ENCODE peak calls at places on chromosomes 5 and 9, in seven cellular contexts. One of them, this sample, is unnamed.

GRCh38 chr5:13350754-13351153 is 593.7 kb downstream of the DNAH5 start:
- DNase-seq in CD8-positive, alpha-beta T cell: no peak
- DNase-seq in spleen: no peak
- DNase-seq in cardiac muscle cell: no peak
- DNase-seq in OCI-LY7: no peak
- DNase-seq in sigmoid colon: no peak
- DNase-seq in ovary: no peak
- DNase-seq in this sample: no peak

GRCh38 chr5:36886791-36887190 is 10.2 kb downstream of the NIPBL start:
- DNase-seq in CD8-positive, alpha-beta T cell: no peak
- DNase-seq in ovary: no peak
- DNase-seq in OCI-LY7: no peak
- DNase-seq in sigmoid colon: no peak
- DNase-seq in cardiac muscle cell: no peak
- DNase-seq in spleen: no peak
- DNase-seq in this sample: no peak

GRCh38 chr9:93130861-93131481 is 3.1 kb downstream of the NINJ1 start:
- DNase-seq in sigmoid colon: peak; percentile 86
- DNase-seq in cardiac muscle cell: no peak
- DNase-seq in CD8-positive, alpha-beta T cell: no peak
- DNase-seq in OCI-LY7: no peak
- DNase-seq in spleen: peak; percentile 89
- DNase-seq in ovary: no peak
- DNase-seq in this sample: no peak

GRCh38 chr9:37761511-37761910 is 7.9 kb downstream of the TRMT10B start:
- DNase-seq in CD8-positive, alpha-beta T cell: no peak
- DNase-seq in sigmoid colon: no peak
- DNase-seq in spleen: no peak
- DNase-seq in ovary: no peak
- DNase-seq in OCI-LY7: no peak
- DNase-seq in cardiac muscle cell: no peak
- DNase-seq in this sample: no peak

GRCh38 chr5:138654281-138654867 is 79.2 kb upstream of the HSPA9 start:
- DNase-seq in CD8-positive, alpha-beta T cell: peak; percentile 56
- DNase-seq in ovary: no peak
- DNase-seq in sigmoid colon: no peak
- DNase-seq in cardiac muscle cell: no peak
- DNase-seq in OCI-LY7: no peak
- DNase-seq in spleen: no peak
- DNase-seq in this sample: peak; percentile 29

GRCh38 chr9:20315672-20316071 is 306.6 kb downstream of the MLLT3 start:
- DNase-seq in OCI-LY7: no peak
- DNase-seq in ovary: no peak
- DNase-seq in CD8-positive, alpha-beta T cell: no peak
- DNase-seq in sigmoid colon: no peak
- DNase-seq in cardiac muscle cell: no peak
- DNase-seq in spleen: no peak
- DNase-seq in this sample: no peak

GRCh38 chr9:5364294-5364990 is 24.8 kb upstream of the RLN1 start:
- DNase-seq in spleen: no peak
- DNase-seq in OCI-LY7: no peak
- DNase-seq in CD8-positive, alpha-beta T cell: no peak
- DNase-seq in cardiac muscle cell: no peak
- DNase-seq in ovary: no peak
- DNase-seq in sigmoid colon: no peak
- DNase-seq in this sample: no peak

GRCh38 chr5:16654647-16655334 is 38.0 kb upstream of the RETREG1 start:
- DNase-seq in spleen: no peak
- DNase-seq in CD8-positive, alpha-beta T cell: no peak
- DNase-seq in OCI-LY7: no peak
- DNase-seq in ovary: no peak
- DNase-seq in sigmoid colon: no peak
- DNase-seq in cardiac muscle cell: no peak
- DNase-seq in this sample: no peak

GRCh38 chr9:73046769-73047168 is 93.9 kb upstream of the ALDH1A1 start:
- DNase-seq in spleen: no peak
- DNase-seq in cardiac muscle cell: no peak
- DNase-seq in ovary: no peak
- DNase-seq in CD8-positive, alpha-beta T cell: no peak
- DNase-seq in OCI-LY7: no peak
- DNase-seq in sigmoid colon: no peak
- DNase-seq in this sample: no peak

GRCh38 chr9:73053543-73053942 is 98.1 kb upstream of the ANXA1 start:
- DNase-seq in spleen: no peak
- DNase-seq in OCI-LY7: no peak
- DNase-seq in CD8-positive, alpha-beta T cell: no peak
- DNase-seq in cardiac muscle cell: no peak
- DNase-seq in ovary: no peak
- DNase-seq in sigmoid colon: no peak
- DNase-seq in this sample: no peak

GRCh38 chr9:73049280-73049679 is 96.4 kb upstream of the ALDH1A1 start:
- DNase-seq in cardiac muscle cell: no peak
- DNase-seq in sigmoid colon: no peak
- DNase-seq in OCI-LY7: no peak
- DNase-seq in spleen: no peak
- DNase-seq in CD8-positive, alpha-beta T cell: no peak
- DNase-seq in ovary: no peak
- DNase-seq in this sample: no peak

GRCh38 chr9:73050887-73051550 is 98.2 kb upstream of the ALDH1A1 start:
- DNase-seq in sigmoid colon: no peak
- DNase-seq in cardiac muscle cell: peak; percentile 3
- DNase-seq in OCI-LY7: no peak
- DNase-seq in ovary: no peak
- DNase-seq in spleen: no peak
- DNase-seq in CD8-positive, alpha-beta T cell: no peak
- DNase-seq in this sample: no peak

GRCh38 chr9:73050062-73050814 is 97.4 kb upstream of the ALDH1A1 start:
- DNase-seq in OCI-LY7: no peak
- DNase-seq in cardiac muscle cell: no peak
- DNase-seq in spleen: no peak
- DNase-seq in sigmoid colon: no peak
- DNase-seq in ovary: no peak
- DNase-seq in CD8-positive, alpha-beta T cell: no peak
- DNase-seq in this sample: no peak
- H3K27ac ChIP-seq in OCI-LY7: no peak overlapping the region
- H3K27ac ChIP-seq in cardiac muscle cell: no peak overlapping the region
- H3K27ac ChIP-seq in spleen: no peak overlapping the region
- H3K27ac ChIP-seq in sigmoid colon: peak overlapping the region; percentile 67
- H3K27ac ChIP-seq in ovary: no peak overlapping the region
- H3K27ac ChIP-seq in CD8-positive, alpha-beta T cell: no peak overlapping the region
- H3K27ac ChIP-seq in this sample: no peak overlapping the region

GRCh38 chr5:25119654-25120053 is 474.9 kb upstream of the CDH10 start:
- DNase-seq in cardiac muscle cell: peak; percentile 7
- DNase-seq in ovary: no peak
- DNase-seq in spleen: no peak
- DNase-seq in OCI-LY7: peak; percentile 14
- DNase-seq in sigmoid colon: no peak
- DNase-seq in CD8-positive, alpha-beta T cell: no peak
- DNase-seq in this sample: no peak
- TF ChIP-seq CTCF in cardiac muscle cell: no peak
- TF ChIP-seq CTCF in ovary: no peak
- TF ChIP-seq CTCF in spleen: no peak
- TF ChIP-seq CTCF in OCI-LY7: peak; percentile 66
- TF ChIP-seq CTCF in sigmoid colon: no peak
- TF ChIP-seq CTCF in CD8-positive, alpha-beta T cell: no peak
- TF ChIP-seq CTCF in this sample: peak; percentile 18

DNA sequence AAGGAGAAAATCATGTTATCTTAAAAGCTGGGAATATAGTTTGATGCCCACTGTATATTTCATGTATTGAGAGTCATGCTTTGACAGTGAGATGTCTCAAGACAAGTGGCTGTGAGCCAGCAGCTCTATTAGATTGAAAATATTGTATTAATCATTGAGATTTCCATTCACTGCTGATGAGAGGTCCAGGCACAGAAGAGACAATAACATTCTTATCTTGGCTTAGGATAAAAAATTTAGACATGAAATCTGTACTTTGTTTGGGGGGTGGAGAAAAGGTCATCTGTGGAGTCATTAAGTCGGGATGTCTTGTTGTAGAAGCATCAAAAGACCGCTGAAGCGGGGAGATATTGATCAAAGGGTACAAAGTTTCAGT is 97.9 kb upstream of the EQTN start:
- DNase-seq in sigmoid colon: no peak
- DNase-seq in ovary: no peak
- DNase-seq in OCI-LY7: no peak
- DNase-seq in cardiac muscle cell: no peak
- DNase-seq in CD8-positive, alpha-beta T cell: no peak
- DNase-seq in spleen: no peak
- DNase-seq in this sample: no peak
- H3K27ac ChIP-seq in sigmoid colon: no peak overlapping the region
- H3K27ac ChIP-seq in ovary: no peak overlapping the region
- H3K27ac ChIP-seq in OCI-LY7: no peak overlapping the region
- H3K27ac ChIP-seq in cardiac muscle cell: no peak overlapping the region
- H3K27ac ChIP-seq in CD8-positive, alpha-beta T cell: no peak overlapping the region
- H3K27ac ChIP-seq in spleen: no peak overlapping the region
- H3K27ac ChIP-seq in this sample: no peak overlapping the region

DNA sequence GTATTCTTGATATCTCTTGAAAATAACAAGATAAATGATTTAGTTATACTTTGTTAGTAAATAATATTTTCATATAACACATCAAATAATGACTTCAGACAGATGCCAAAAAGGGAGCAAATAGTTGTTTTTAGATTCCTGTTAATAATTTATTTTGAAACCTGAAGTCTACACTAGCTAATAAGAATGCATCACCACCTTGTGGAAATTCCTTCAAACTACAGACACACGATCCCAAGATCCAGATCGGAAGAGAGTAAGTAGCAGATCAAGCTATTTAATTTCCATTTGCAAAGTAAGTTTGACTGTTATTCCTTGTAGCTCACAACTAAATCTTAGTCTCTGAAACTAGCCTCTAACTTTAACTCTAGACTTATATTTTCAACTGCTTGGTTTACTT is 35.5 kb upstream of the ISL1 start:
- DNase-seq in ovary: no peak
- DNase-seq in OCI-LY7: no peak
- DNase-seq in cardiac muscle cell: no peak
- DNase-seq in spleen: no peak
- DNase-seq in sigmoid colon: no peak
- DNase-seq in CD8-positive, alpha-beta T cell: no peak
- DNase-seq in this sample: no peak
- TF ChIP-seq CTCF in ovary: no peak
- TF ChIP-seq CTCF in OCI-LY7: no peak
- TF ChIP-seq CTCF in cardiac muscle cell: no peak
- TF ChIP-seq CTCF in spleen: no peak
- TF ChIP-seq CTCF in sigmoid colon: no peak
- TF ChIP-seq CTCF in CD8-positive, alpha-beta T cell: no peak
- TF ChIP-seq CTCF in this sample: no peak

GRCh38 chr5:150604894-150605440 is 35.5 kb upstream of the SYNPO start:
- DNase-seq in ovary: no peak
- DNase-seq in sigmoid colon: no peak
- DNase-seq in CD8-positive, alpha-beta T cell: no peak
- DNase-seq in spleen: peak; percentile 39
- DNase-seq in cardiac muscle cell: no peak
- DNase-seq in OCI-LY7: no peak
- DNase-seq in this sample: peak; percentile 9

GRCh38 chr5:150603052-150603451 is 37.4 kb upstream of the SYNPO start:
- DNase-seq in CD8-positive, alpha-beta T cell: no peak
- DNase-seq in sigmoid colon: no peak
- DNase-seq in cardiac muscle cell: peak; percentile 81
- DNase-seq in OCI-LY7: no peak
- DNase-seq in ovary: peak; percentile 41
- DNase-seq in spleen: peak; percentile 88
- DNase-seq in this sample: peak; percentile 69

GRCh38 chr5:150601774-150602345 is 38.6 kb upstream of the SYNPO start:
- DNase-seq in ovary: peak; percentile 30
- DNase-seq in OCI-LY7: no peak
- DNase-seq in spleen: peak; percentile 56
- DNase-seq in cardiac muscle cell: no peak
- DNase-seq in CD8-positive, alpha-beta T cell: no peak
- DNase-seq in sigmoid colon: no peak
- DNase-seq in this sample: peak; percentile 41

GRCh38 chr5:150604010-150604409 is 36.5 kb upstream of the SYNPO start:
- DNase-seq in sigmoid colon: no peak
- DNase-seq in OCI-LY7: no peak
- DNase-seq in CD8-positive, alpha-beta T cell: no peak
- DNase-seq in cardiac muscle cell: no peak
- DNase-seq in spleen: peak; percentile 53
- DNase-seq in ovary: peak; percentile 21
- DNase-seq in this sample: peak; percentile 16

DNA sequence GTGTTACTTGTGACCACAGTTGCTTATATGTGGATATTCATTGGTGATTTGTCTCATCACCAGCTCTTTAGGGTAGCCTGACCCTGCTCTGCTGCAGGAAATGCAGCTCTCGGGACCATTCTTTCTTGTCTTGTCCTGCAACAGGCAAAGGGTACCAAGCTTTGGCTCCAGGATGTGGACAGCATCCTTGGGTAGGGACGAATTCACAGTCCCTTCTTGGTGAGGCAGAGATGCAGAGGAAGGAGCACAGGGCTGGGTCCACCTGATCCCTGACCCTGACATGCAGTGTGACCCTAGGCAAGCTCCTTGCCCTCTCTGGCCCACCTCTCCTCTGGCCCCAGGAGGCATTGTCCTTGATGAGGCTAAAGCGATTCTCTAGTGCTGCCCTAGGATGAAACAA is 37.0 kb upstream of the SYNPO start:
- DNase-seq in spleen: peak; percentile 33
- DNase-seq in cardiac muscle cell: no peak
- DNase-seq in sigmoid colon: peak; percentile 21
- DNase-seq in OCI-LY7: no peak
- DNase-seq in ovary: peak; percentile 24
- DNase-seq in CD8-positive, alpha-beta T cell: no peak
- DNase-seq in this sample: peak; percentile 22
- H3K27ac ChIP-seq in spleen: no peak overlapping the region
- H3K27ac ChIP-seq in cardiac muscle cell: peak overlapping the region; percentile 49
- H3K27ac ChIP-seq in sigmoid colon: no peak overlapping the region
- H3K27ac ChIP-seq in OCI-LY7: no peak overlapping the region
- H3K27ac ChIP-seq in ovary: no peak overlapping the region
- H3K27ac ChIP-seq in CD8-positive, alpha-beta T cell: no peak overlapping the region
- H3K27ac ChIP-seq in this sample: no peak overlapping the region

GRCh38 chr5:52010430-52010829 is 627.2 kb downstream of the ISL1 start:
- DNase-seq in sigmoid colon: no peak
- DNase-seq in ovary: no peak
- DNase-seq in OCI-LY7: no peak
- DNase-seq in spleen: no peak
- DNase-seq in cardiac muscle cell: no peak
- DNase-seq in CD8-positive, alpha-beta T cell: no peak
- DNase-seq in this sample: no peak

GRCh38 chr5:52007230-52007858 is 624.1 kb downstream of the ISL1 start:
- DNase-seq in cardiac muscle cell: peak; percentile 67
- DNase-seq in sigmoid colon: no peak
- DNase-seq in spleen: no peak
- DNase-seq in OCI-LY7: peak; percentile 38
- DNase-seq in CD8-positive, alpha-beta T cell: no peak
- DNase-seq in ovary: no peak
- DNase-seq in this sample: no peak
- TF ChIP-seq CTCF in cardiac muscle cell: peak; percentile 58
- TF ChIP-seq CTCF in sigmoid colon: peak; percentile 36
- TF ChIP-seq CTCF in spleen: no peak
- TF ChIP-seq CTCF in OCI-LY7: peak; percentile 75
- TF ChIP-seq CTCF in CD8-positive, alpha-beta T cell: no peak
- TF ChIP-seq CTCF in ovary: no peak
- TF ChIP-seq CTCF in this sample: peak; percentile 64

GRCh38 chr9:14303526-14303925 is 10.4 kb downstream of the NFIB start:
- DNase-seq in CD8-positive, alpha-beta T cell: no peak
- DNase-seq in sigmoid colon: peak; percentile 67
- DNase-seq in spleen: no peak
- DNase-seq in cardiac muscle cell: no peak
- DNase-seq in OCI-LY7: no peak
- DNase-seq in ovary: no peak
- DNase-seq in this sample: no peak
- H3K27ac ChIP-seq in CD8-positive, alpha-beta T cell: no peak overlapping the region
- H3K27ac ChIP-seq in sigmoid colon: peak overlapping the region; percentile 52
- H3K27ac ChIP-seq in spleen: no peak overlapping the region
- H3K27ac ChIP-seq in cardiac muscle cell: no peak overlapping the region
- H3K27ac ChIP-seq in OCI-LY7: no peak overlapping the region
- H3K27ac ChIP-seq in ovary: no peak overlapping the region
- H3K27ac ChIP-seq in this sample: no peak overlapping the region

GRCh38 chr9:95193067-95193466 is 124.4 kb downstream of the FANCC start:
- DNase-seq in sigmoid colon: no peak
- DNase-seq in cardiac muscle cell: no peak
- DNase-seq in CD8-positive, alpha-beta T cell: no peak
- DNase-seq in OCI-LY7: no peak
- DNase-seq in spleen: no peak
- DNase-seq in ovary: no peak
- DNase-seq in this sample: no peak
- TF ChIP-seq CTCF in sigmoid colon: no peak
- TF ChIP-seq CTCF in cardiac muscle cell: no peak
- TF ChIP-seq CTCF in CD8-positive, alpha-beta T cell: no peak
- TF ChIP-seq CTCF in OCI-LY7: peak; percentile 60
- TF ChIP-seq CTCF in spleen: no peak
- TF ChIP-seq CTCF in ovary: no peak
- TF ChIP-seq CTCF in this sample: no peak